ENCODE peak calls at places on chromosome 5, in five cellular contexts. One of them, this sample, is unnamed.

GRCh38 chr5:157160001-157160400 is 6.1 kb downstream of the GARIN3 start:
- DNase-seq in trophoblast cell: no peak
- DNase-seq in neuronal stem cell: no peak
- DNase-seq in H1: no peak
- DNase-seq in H9: no peak
- DNase-seq in this sample: no peak

GRCh38 chr5:123131805-123132204 is 42.8 kb downstream of the PRDM6 start:
- DNase-seq in H9: no peak
- DNase-seq in trophoblast cell: no peak
- DNase-seq in H1: no peak
- DNase-seq in neuronal stem cell: no peak
- DNase-seq in this sample: no peak

GRCh38 chr5:10355071-10355889 is 1.8 kb downstream of the MARCHF6 start:
- DNase-seq in trophoblast cell: peak; percentile 89
- DNase-seq in H9: no peak
- DNase-seq in neuronal stem cell: no peak
- DNase-seq in H1: no peak
- DNase-seq in this sample: peak; percentile 50

GRCh38 chr5:6489786-6490185 is 41.1 kb downstream of the UBE2QL1 start:
- DNase-seq in H9: no peak
- DNase-seq in trophoblast cell: no peak
- DNase-seq in H1: no peak
- DNase-seq in neuronal stem cell: no peak
- DNase-seq in this sample: no peak

GRCh38 chr5:78547171-78547570 is 101.4 kb downstream of the LHFPL2 start:
- DNase-seq in neuronal stem cell: no peak
- DNase-seq in H9: no peak
- DNase-seq in trophoblast cell: no peak
- DNase-seq in H1: no peak
- DNase-seq in this sample: peak; percentile 87

GRCh38 chr5:176901260-176902101 is 2.3 kb upstream of the HK3 start:
- DNase-seq in trophoblast cell: peak; percentile 44
- DNase-seq in H9: no peak
- DNase-seq in H1: no peak
- DNase-seq in neuronal stem cell: no peak
- DNase-seq in this sample: no peak

GRCh38 chr5:157265714-157266285 is at the start of gene CYFIP2:
- DNase-seq in H9: peak; percentile 85
- DNase-seq in neuronal stem cell: peak; percentile 60
- DNase-seq in trophoblast cell: peak; percentile 51
- DNase-seq in H1: no peak
- DNase-seq in this sample: peak; percentile 25

GRCh38 chr5:96335873-96336272 is 97.2 kb downstream of the PCSK1 start:
- DNase-seq in trophoblast cell: no peak
- DNase-seq in H9: no peak
- DNase-seq in neuronal stem cell: no peak
- DNase-seq in H1: no peak
- DNase-seq in this sample: no peak

GRCh38 chr5:170151105-170151831 is 45.6 kb downstream of the FOXI1 start:
- DNase-seq in H1: peak; percentile 56
- DNase-seq in H9: peak; percentile 61
- DNase-seq in trophoblast cell: peak; percentile 95
- DNase-seq in neuronal stem cell: no peak
- DNase-seq in this sample: peak; percentile 33

GRCh38 chr5:163658702-163659567 is 153.5 kb downstream of the MAT2B start:
- DNase-seq in H9: no peak
- DNase-seq in trophoblast cell: no peak
- DNase-seq in neuronal stem cell: no peak
- DNase-seq in H1: no peak
- DNase-seq in this sample: peak; percentile 21

GRCh38 chr5:28284788-28285187 is 1246.4 kb upstream of the CDH9 start:
- DNase-seq in H9: no peak
- DNase-seq in neuronal stem cell: no peak
- DNase-seq in H1: no peak
- DNase-seq in trophoblast cell: no peak
- DNase-seq in this sample: no peak

GRCh38 chr5:27316283-27316675 is 277.9 kb upstream of the CDH9 start:
- DNase-seq in H1: no peak
- DNase-seq in trophoblast cell: peak; percentile 20
- DNase-seq in H9: no peak
- DNase-seq in neuronal stem cell: no peak
- DNase-seq in this sample: peak; percentile 72

GRCh38 chr5:169417676-169418075 is 116.7 kb upstream of the SLIT3 start:
- DNase-seq in H9: no peak
- DNase-seq in trophoblast cell: no peak
- DNase-seq in neuronal stem cell: no peak
- DNase-seq in H1: no peak
- DNase-seq in this sample: no peak

GRCh38 chr5:17763301-17763700 is 129.0 kb downstream of the TAF11L14 start:
- DNase-seq in H1: no peak
- DNase-seq in H9: no peak
- DNase-seq in trophoblast cell: no peak
- DNase-seq in neuronal stem cell: no peak
- DNase-seq in this sample: no peak

GRCh38 chr5:88646866-88647265 is 236.1 kb downstream of the MEF2C start:
- DNase-seq in neuronal stem cell: no peak
- DNase-seq in trophoblast cell: no peak
- DNase-seq in H1: no peak
- DNase-seq in H9: no peak
- DNase-seq in this sample: no peak

GRCh38 chr5:109234381-109234780 is 175.4 kb downstream of the PJA2 start:
- DNase-seq in trophoblast cell: no peak
- DNase-seq in H1: no peak
- DNase-seq in neuronal stem cell: no peak
- DNase-seq in H9: no peak
- DNase-seq in this sample: no peak

GRCh38 chr5:132294728-132295504 is 722 bp downstream of the SLC22A4 start:
- DNase-seq in H1: no peak
- DNase-seq in trophoblast cell: peak; percentile 98
- DNase-seq in neuronal stem cell: no peak
- DNase-seq in H9: peak; percentile 64
- DNase-seq in this sample: peak; percentile 95

GRCh38 chr5:96026334-96027065 is 64.8 kb upstream of the ELL2 start:
- DNase-seq in neuronal stem cell: no peak
- DNase-seq in H1: no peak
- DNase-seq in H9: no peak
- DNase-seq in trophoblast cell: peak; percentile 82
- DNase-seq in this sample: peak; percentile 40

GRCh38 chr5:147887026-147887627 is 8.6 kb downstream of the SCGB3A2 start:
- DNase-seq in trophoblast cell: peak; percentile 81
- DNase-seq in neuronal stem cell: no peak
- DNase-seq in H9: no peak
- DNase-seq in H1: no peak
- DNase-seq in this sample: peak; percentile 34

GRCh38 chr5:9692576-9692975 is 62.4 kb upstream of the TAS2R1 start:
- DNase-seq in H9: no peak
- DNase-seq in neuronal stem cell: no peak
- DNase-seq in H1: no peak
- DNase-seq in trophoblast cell: no peak
- DNase-seq in this sample: no peak

GRCh38 chr5:97063276-97063675 is 79.1 kb downstream of the LIX1 start:
- DNase-seq in H9: no peak
- DNase-seq in H1: no peak
- DNase-seq in neuronal stem cell: no peak
- DNase-seq in trophoblast cell: peak; percentile 36
- DNase-seq in this sample: no peak

GRCh38 chr5:15798006-15798405 is 298.0 kb downstream of the FBXL7 start:
- DNase-seq in trophoblast cell: no peak
- DNase-seq in H9: no peak
- DNase-seq in H1: no peak
- DNase-seq in neuronal stem cell: no peak
- DNase-seq in this sample: no peak

GRCh38 chr5:43020294-43020711 is 19.8 kb downstream of the ANXA2R start:
- DNase-seq in trophoblast cell: no peak
- DNase-seq in H9: peak; percentile 52
- DNase-seq in neuronal stem cell: no peak
- DNase-seq in H1: no peak
- DNase-seq in this sample: no peak

GRCh38 chr5:141637693-141638419 is 1.1 kb downstream of the RELL2 start:
- DNase-seq in neuronal stem cell: peak; percentile 72
- DNase-seq in H9: peak; percentile 94
- DNase-seq in trophoblast cell: peak; percentile 68
- DNase-seq in H1: peak; percentile 87
- DNase-seq in this sample: peak; percentile 53

GRCh38 chr5:126138475-126139005 is 284.7 kb upstream of the GRAMD2B start:
- DNase-seq in H9: no peak
- DNase-seq in H1: no peak
- DNase-seq in neuronal stem cell: no peak
- DNase-seq in trophoblast cell: peak; percentile 65
- DNase-seq in this sample: peak; percentile 63

GRCh38 chr5:168528521-168529360 is at the start of gene FBLL1:
- DNase-seq in trophoblast cell: peak; percentile 37
- DNase-seq in neuronal stem cell: peak; percentile 81
- DNase-seq in H9: peak; percentile 73
- DNase-seq in H1: no peak
- DNase-seq in this sample: peak; percentile 48

GRCh38 chr5:132389051-132389331 is 19.5 kb downstream of the SLC22A5 start:
- DNase-seq in H1: no peak
- DNase-seq in trophoblast cell: no peak
- DNase-seq in neuronal stem cell: no peak
- DNase-seq in H9: no peak
- DNase-seq in this sample: peak; percentile 82

GRCh38 chr5:176461349-176461748 is 13.2 kb downstream of the FAF2 start:
- DNase-seq in trophoblast cell: no peak
- DNase-seq in H9: no peak
- DNase-seq in H1: no peak
- DNase-seq in neuronal stem cell: no peak
- DNase-seq in this sample: no peak

GRCh38 chr5:7597058-7597457 is 201.1 kb downstream of the ADCY2 start:
- DNase-seq in trophoblast cell: no peak
- DNase-seq in neuronal stem cell: no peak
- DNase-seq in H9: no peak
- DNase-seq in H1: no peak
- DNase-seq in this sample: no peak

GRCh38 chr5:164252-164651 is 27.0 kb upstream of the LRRC14B start:
- DNase-seq in H9: no peak
- DNase-seq in H1: no peak
- DNase-seq in neuronal stem cell: no peak
- DNase-seq in trophoblast cell: no peak
- DNase-seq in this sample: no peak
- H2BK12ac ChIP-seq in H9: no peak overlapping the region
- H2BK12ac ChIP-seq in H1: no peak overlapping the region
- H2BK12ac ChIP-seq in neuronal stem cell: no peak overlapping the region
- H2BK12ac ChIP-seq in trophoblast cell: no peak overlapping the region
- H2BK12ac ChIP-seq in this sample: no peak overlapping the region

DNA sequence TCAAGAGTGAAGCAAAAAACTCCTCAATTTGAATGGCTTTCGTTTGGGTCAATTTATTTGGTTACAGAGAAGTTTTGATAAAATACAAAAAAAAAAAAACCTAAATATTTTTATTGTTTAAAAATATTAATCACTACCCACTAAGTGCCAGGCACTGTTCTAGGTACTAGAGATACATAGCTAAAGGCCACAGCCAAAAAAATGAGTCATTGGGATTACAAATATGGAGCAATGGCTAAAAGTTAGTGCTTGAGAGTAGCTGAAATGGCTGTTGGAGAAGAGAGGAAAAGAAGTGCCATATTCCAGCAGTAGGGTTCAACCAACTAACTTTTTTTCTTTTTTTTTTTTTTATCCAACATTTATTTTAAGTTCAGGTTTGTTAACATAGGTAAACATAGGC is 130.1 kb upstream of the PTGER4 start:
- DNase-seq in neuronal stem cell: no peak
- DNase-seq in H9: no peak
- DNase-seq in H1: no peak
- DNase-seq in trophoblast cell: peak; percentile 15
- DNase-seq in this sample: no peak
- H2BK12ac ChIP-seq in neuronal stem cell: no peak overlapping the region
- H2BK12ac ChIP-seq in H9: no peak overlapping the region
- H2BK12ac ChIP-seq in H1: no peak overlapping the region
- H2BK12ac ChIP-seq in trophoblast cell: no peak overlapping the region
- H2BK12ac ChIP-seq in this sample: no peak overlapping the region

GRCh38 chr5:54445691-54446090 is 9.8 kb upstream of the HSPB3 start:
- DNase-seq in H9: no peak
- DNase-seq in trophoblast cell: no peak
- DNase-seq in neuronal stem cell: no peak
- DNase-seq in H1: no peak
- DNase-seq in this sample: no peak

GRCh38 chr5:54438601-54439399 is 16.7 kb upstream of the HSPB3 start:
- DNase-seq in H1: no peak
- DNase-seq in trophoblast cell: peak; percentile 62
- DNase-seq in neuronal stem cell: no peak
- DNase-seq in H9: no peak
- DNase-seq in this sample: no peak

GRCh38 chr5:54440456-54440893 is 15.0 kb upstream of the HSPB3 start:
- DNase-seq in H9: no peak
- DNase-seq in trophoblast cell: peak; percentile 75
- DNase-seq in neuronal stem cell: no peak
- DNase-seq in H1: no peak
- DNase-seq in this sample: no peak

GRCh38 chr5:54443264-54443663 is 12.2 kb upstream of the HSPB3 start:
- DNase-seq in H1: no peak
- DNase-seq in trophoblast cell: no peak
- DNase-seq in neuronal stem cell: no peak
- DNase-seq in H9: no peak
- DNase-seq in this sample: peak; percentile 57

DNA sequence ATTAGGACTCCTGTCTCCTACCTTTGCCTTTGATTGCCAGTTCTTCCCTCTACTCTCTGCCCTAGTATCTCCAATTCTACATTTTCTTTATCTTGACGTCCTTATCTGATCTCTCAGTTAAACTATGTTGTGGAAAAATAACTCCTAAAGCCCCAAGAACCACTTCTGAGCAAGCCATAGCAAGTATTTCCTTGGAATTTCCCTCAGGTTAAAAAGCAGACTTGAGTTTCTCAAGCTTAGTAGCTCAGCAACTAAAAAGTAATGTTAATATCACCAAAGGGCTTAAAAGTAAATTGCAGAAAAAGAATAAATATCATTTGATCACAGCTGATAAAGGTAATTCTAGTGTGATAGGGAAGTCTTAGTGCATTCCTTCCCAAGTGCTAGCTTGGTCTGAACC is 13.2 kb upstream of the HSPB3 start:
- DNase-seq in trophoblast cell: peak; percentile 93
- DNase-seq in neuronal stem cell: no peak
- DNase-seq in H9: no peak
- DNase-seq in H1: no peak
- DNase-seq in this sample: no peak
- H2BK12ac ChIP-seq in trophoblast cell: no peak overlapping the region
- H2BK12ac ChIP-seq in neuronal stem cell: no peak overlapping the region
- H2BK12ac ChIP-seq in H9: no peak overlapping the region
- H2BK12ac ChIP-seq in H1: no peak overlapping the region
- H2BK12ac ChIP-seq in this sample: no peak overlapping the region

DNA sequence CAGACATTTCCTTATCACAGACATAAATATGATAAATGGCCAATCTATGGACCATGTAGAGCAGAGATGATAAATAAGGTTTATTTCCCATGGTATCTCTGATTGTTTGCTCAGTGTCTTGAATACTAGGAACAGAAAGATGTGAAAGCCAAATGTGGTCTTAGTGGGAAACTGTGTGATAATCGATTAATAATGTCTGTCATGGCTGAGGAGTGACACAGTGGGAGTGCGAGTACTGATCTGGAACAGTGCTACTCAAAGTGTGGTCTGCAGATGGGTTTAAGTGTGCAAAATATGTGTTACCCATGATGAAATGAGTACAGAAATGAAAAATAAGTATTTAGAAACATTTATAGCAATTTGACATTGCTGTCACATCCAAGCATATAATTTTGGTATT is 92.5 kb downstream of the PTTG1 start:
- DNase-seq in H9: no peak
- DNase-seq in H1: no peak
- DNase-seq in trophoblast cell: no peak
- DNase-seq in neuronal stem cell: no peak
- DNase-seq in this sample: no peak
- H2BK12ac ChIP-seq in H9: no peak overlapping the region
- H2BK12ac ChIP-seq in H1: no peak overlapping the region
- H2BK12ac ChIP-seq in trophoblast cell: no peak overlapping the region
- H2BK12ac ChIP-seq in neuronal stem cell: no peak overlapping the region
- H2BK12ac ChIP-seq in this sample: no peak overlapping the region